ENCODE peak calls at places on chromosomes 1 and 21, in five cellular contexts. One of them, this sample, is unnamed.

GRCh38 chr1:54107131-54107530 is 45.7 kb downstream of the CDCP2 start:
- DNase-seq in K562: no peak
- DNase-seq in HepG2: no peak
- DNase-seq in H1: no peak
- DNase-seq in GM12878: no peak
- DNase-seq in this sample: no peak

GRCh38 chr1:244830639-244831038 is 4.8 kb upstream of the COX20 start:
- DNase-seq in K562: no peak
- DNase-seq in HepG2: no peak
- DNase-seq in H1: no peak
- DNase-seq in GM12878: no peak
- DNase-seq in this sample: no peak

GRCh38 chr1:184820956-184821355 is 66.3 kb upstream of the EDEM3 start:
- DNase-seq in K562: no peak
- DNase-seq in HepG2: no peak
- DNase-seq in H1: no peak
- DNase-seq in GM12878: no peak
- DNase-seq in this sample: no peak

GRCh38 chr1:209601809-209602657 is 18.5 kb downstream of the CAMK1G start:
- DNase-seq in K562: no peak
- DNase-seq in HepG2: peak; percentile 3
- DNase-seq in H1: no peak
- DNase-seq in GM12878: no peak
- DNase-seq in this sample: peak; percentile 37

GRCh38 chr1:8540266-8540926 is 222.5 kb downstream of the SLC45A1 start:
- DNase-seq in K562: no peak
- DNase-seq in HepG2: no peak
- DNase-seq in H1: no peak
- DNase-seq in GM12878: no peak
- DNase-seq in this sample: no peak

GRCh38 chr1:6087958-6088357 is 42.3 kb downstream of the KCNAB2 start:
- DNase-seq in K562: no peak
- DNase-seq in HepG2: no peak
- DNase-seq in H1: no peak
- DNase-seq in GM12878: no peak
- DNase-seq in this sample: no peak

GRCh38 chr1:228037401-228038386 is 30.9 kb downstream of the WNT3A start:
- DNase-seq in K562: no peak
- DNase-seq in HepG2: no peak
- DNase-seq in H1: no peak
- DNase-seq in GM12878: no peak
- DNase-seq in this sample: peak; percentile 51

GRCh38 chr1:74964508-74964907 is 169.7 kb upstream of the LHX8 start:
- DNase-seq in K562: no peak
- DNase-seq in HepG2: no peak
- DNase-seq in H1: no peak
- DNase-seq in GM12878: no peak
- DNase-seq in this sample: no peak

GRCh38 chr1:95084317-95085176 is 11.8 kb upstream of the ALG14 start:
- DNase-seq in K562: peak; percentile 68
- DNase-seq in HepG2: peak; percentile 80
- DNase-seq in H1: peak; percentile 17
- DNase-seq in GM12878: no peak
- DNase-seq in this sample: peak; percentile 28

GRCh38 chr1:67299296-67299695 is 8.4 kb upstream of the IL12RB2 start:
- DNase-seq in K562: no peak
- DNase-seq in HepG2: no peak
- DNase-seq in H1: no peak
- DNase-seq in GM12878: no peak
- DNase-seq in this sample: no peak

GRCh38 chr1:54813479-54814147 is 12.5 kb upstream of the TTC22 start:
- DNase-seq in K562: no peak
- DNase-seq in HepG2: no peak
- DNase-seq in H1: no peak
- DNase-seq in GM12878: no peak
- DNase-seq in this sample: no peak

GRCh38 chr1:111656093-111657017 is 36.8 kb downstream of the RAP1A start:
- DNase-seq in K562: peak; percentile 36
- DNase-seq in HepG2: peak; percentile 49
- DNase-seq in H1: no peak
- DNase-seq in GM12878: no peak
- DNase-seq in this sample: no peak

GRCh38 chr1:63907051-63907450 is 133.2 kb downstream of the ROR1 start:
- DNase-seq in K562: no peak
- DNase-seq in HepG2: no peak
- DNase-seq in H1: no peak
- DNase-seq in GM12878: no peak
- DNase-seq in this sample: no peak

GRCh38 chr21:35202431-35202830 is 153.3 kb upstream of the RUNX1 start:
- DNase-seq in K562: no peak
- DNase-seq in HepG2: no peak
- DNase-seq in H1: no peak
- DNase-seq in GM12878: no peak
- DNase-seq in this sample: no peak

GRCh38 chr1:59994302-59995198 is 68.0 kb upstream of the CYP2J2 start:
- DNase-seq in K562: no peak
- DNase-seq in HepG2: no peak
- DNase-seq in H1: no peak
- DNase-seq in GM12878: no peak
- DNase-seq in this sample: no peak

GRCh38 chr1:15731735-15732685 is 4.0 kb upstream of the SLC25A34 start:
- DNase-seq in K562: no peak
- DNase-seq in HepG2: no peak
- DNase-seq in H1: no peak
- DNase-seq in GM12878: no peak
- DNase-seq in this sample: no peak

GRCh38 chr21:27759091-27759659 is 792.3 kb upstream of the ADAMTS5 start:
- DNase-seq in K562: no peak
- DNase-seq in HepG2: no peak
- DNase-seq in H1: peak; percentile 19
- DNase-seq in GM12878: no peak
- DNase-seq in this sample: peak; percentile 68

GRCh38 chr1:234262754-234263105 is 110.5 kb upstream of the COA6 start:
- DNase-seq in K562: no peak
- DNase-seq in HepG2: peak; percentile 23
- DNase-seq in H1: no peak
- DNase-seq in GM12878: no peak
- DNase-seq in this sample: no peak

GRCh38 chr1:21871943-21872342 is 59.9 kb downstream of the LDLRAD2 start:
- DNase-seq in K562: no peak
- DNase-seq in HepG2: no peak
- DNase-seq in H1: no peak
- DNase-seq in GM12878: no peak
- DNase-seq in this sample: no peak

GRCh38 chr1:87508247-87508646 is 179.6 kb downstream of the LMO4 start:
- DNase-seq in K562: no peak
- DNase-seq in HepG2: no peak
- DNase-seq in H1: no peak
- DNase-seq in GM12878: no peak
- DNase-seq in this sample: no peak

GRCh38 chr1:57367945-57368344 is 55.9 kb downstream of the DAB1 start:
- DNase-seq in K562: no peak
- DNase-seq in HepG2: peak; percentile 40
- DNase-seq in H1: no peak
- DNase-seq in GM12878: no peak
- DNase-seq in this sample: no peak

GRCh38 chr1:203860396-203860951 is 925 bp upstream of the SNRPE start:
- DNase-seq in K562: no peak
- DNase-seq in HepG2: peak; percentile 49
- DNase-seq in H1: no peak
- DNase-seq in GM12878: no peak
- DNase-seq in this sample: no peak

DNA sequence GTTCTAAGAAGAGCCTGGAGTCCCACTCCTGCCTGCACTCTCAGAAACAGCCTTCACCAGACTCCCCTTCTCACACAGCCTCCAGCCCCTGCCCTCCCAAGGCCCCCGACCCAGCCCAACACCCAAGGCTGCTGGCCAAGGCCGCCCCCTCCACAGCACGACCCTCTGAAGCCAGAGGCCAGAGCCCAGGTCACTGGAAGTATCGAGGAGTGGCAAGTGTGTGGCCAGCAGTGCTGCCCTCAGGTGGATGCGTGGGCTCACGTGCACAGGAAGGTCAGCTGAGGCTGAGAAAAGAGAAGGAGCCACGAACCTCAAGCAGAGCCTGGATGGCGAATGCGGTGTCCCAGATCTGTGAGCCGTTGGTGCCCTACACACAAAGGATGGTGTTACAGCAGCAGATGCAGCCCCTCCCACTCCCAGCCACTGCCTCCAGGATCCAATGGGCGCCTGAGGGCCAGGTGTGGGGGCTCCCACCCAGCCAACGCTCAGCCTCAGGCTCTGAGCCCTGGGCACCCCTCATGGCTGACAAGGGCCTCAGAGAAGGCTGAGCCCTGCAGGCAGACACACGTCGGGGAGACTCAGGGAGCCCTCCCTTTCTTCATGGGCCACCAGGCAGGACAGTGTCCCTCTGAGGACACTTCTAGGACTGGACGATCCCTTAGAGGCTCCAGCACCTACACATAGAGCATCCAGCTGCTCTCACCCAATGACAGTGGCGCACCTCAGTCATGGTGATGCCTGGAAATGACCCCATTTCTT is 18.0 kb downstream of the LSS start:
- DNase-seq in K562: no peak
- DNase-seq in HepG2: no peak
- DNase-seq in H1: no peak
- DNase-seq in GM12878: no peak
- DNase-seq in this sample: peak; percentile 19
- TF ChIP-seq ATF2 in K562: no peak
- TF ChIP-seq ATF2 in HepG2: no peak
- TF ChIP-seq ATF2 in H1: no peak
- TF ChIP-seq ATF2 in GM12878: no peak
- TF ChIP-seq ATF2 in this sample: no peak

GRCh38 chr1:23114424-23115079 is 54.1 kb downstream of the LUZP1 start:
- DNase-seq in K562: no peak
- DNase-seq in HepG2: no peak
- DNase-seq in H1: no peak
- DNase-seq in GM12878: no peak
- DNase-seq in this sample: no peak

GRCh38 chr1:23103001-23103879 is 65.4 kb downstream of the LUZP1 start:
- DNase-seq in K562: peak; percentile 47
- DNase-seq in HepG2: no peak
- DNase-seq in H1: no peak
- DNase-seq in GM12878: no peak
- DNase-seq in this sample: no peak

GRCh38 chr1:23110391-23110790 is 58.3 kb downstream of the LUZP1 start:
- DNase-seq in K562: no peak
- DNase-seq in HepG2: no peak
- DNase-seq in H1: no peak
- DNase-seq in GM12878: no peak
- DNase-seq in this sample: no peak

GRCh38 chr1:23111600-23112535 is 56.8 kb downstream of the LUZP1 start:
- DNase-seq in K562: no peak
- DNase-seq in HepG2: no peak
- DNase-seq in H1: no peak
- DNase-seq in GM12878: no peak
- DNase-seq in this sample: no peak

GRCh38 chr1:23108918-23109533 is 59.6 kb downstream of the LUZP1 start:
- DNase-seq in K562: no peak
- DNase-seq in HepG2: peak; percentile 33
- DNase-seq in H1: no peak
- DNase-seq in GM12878: no peak
- DNase-seq in this sample: no peak
- TF ChIP-seq CREB1 in K562: no peak
- TF ChIP-seq CREB1 in HepG2: no peak
- TF ChIP-seq CREB1 in H1: no peak
- TF ChIP-seq CREB1 in GM12878: no peak
- TF ChIP-seq CREB1 in this sample: no peak

GRCh38 chr1:200039849-200040479 is 12.5 kb downstream of the NR5A2 start:
- DNase-seq in K562: no peak
- DNase-seq in HepG2: no peak
- DNase-seq in H1: no peak
- DNase-seq in GM12878: no peak
- DNase-seq in this sample: no peak
- TF ChIP-seq ATF2 in K562: no peak
- TF ChIP-seq ATF2 in HepG2: no peak
- TF ChIP-seq ATF2 in H1: no peak
- TF ChIP-seq ATF2 in GM12878: no peak
- TF ChIP-seq ATF2 in this sample: no peak

GRCh38 chr1:107623431-107623830 is 341.5 kb downstream of the VAV3 start:
- DNase-seq in K562: no peak
- DNase-seq in HepG2: no peak
- DNase-seq in H1: no peak
- DNase-seq in GM12878: no peak
- DNase-seq in this sample: no peak
- TF ChIP-seq CREB1 in K562: no peak
- TF ChIP-seq CREB1 in HepG2: no peak
- TF ChIP-seq CREB1 in H1: no peak
- TF ChIP-seq CREB1 in GM12878: no peak
- TF ChIP-seq CREB1 in this sample: no peak